ENCODE peak calls at places on chromosome 12, in ten cellular contexts. One of them, this sample, is unnamed.

GRCh38 chr12:86256169-86256568 is at the start of gene MGAT4C:
- DNase-seq in RPMI7951: no peak
- DNase-seq in hepatic stellate cell: no peak
- DNase-seq in right cardiac atrium: no peak
- DNase-seq in amniotic stem cell: no peak
- DNase-seq in kidney tubule cell: no peak
- DNase-seq in T follicular helper cell: no peak
- DNase-seq in left ventricle myocardium superior: no peak
- DNase-seq in NCI-H2029: peak
- DNase-seq in caudate nucleus: no peak
- DNase-seq in this sample: peak

GRCh38 chr12:23611320-23611719 is 338.1 kb downstream of the SOX5 start:
- DNase-seq in amniotic stem cell: no peak
- DNase-seq in hepatic stellate cell: no peak
- DNase-seq in left ventricle myocardium superior: no peak
- DNase-seq in right cardiac atrium: no peak
- DNase-seq in T follicular helper cell: no peak
- DNase-seq in caudate nucleus: no peak
- DNase-seq in kidney tubule cell: no peak
- DNase-seq in RPMI7951: no peak
- DNase-seq in NCI-H2029: no peak
- DNase-seq in this sample: peak

GRCh38 chr12:20089077-20089476 is 279.3 kb upstream of the PDE3A start:
- DNase-seq in caudate nucleus: no peak
- DNase-seq in NCI-H2029: no peak
- DNase-seq in left ventricle myocardium superior: no peak
- DNase-seq in right cardiac atrium: no peak
- DNase-seq in hepatic stellate cell: no peak
- DNase-seq in RPMI7951: no peak
- DNase-seq in T follicular helper cell: no peak
- DNase-seq in amniotic stem cell: no peak
- DNase-seq in kidney tubule cell: no peak
- DNase-seq in this sample: no peak

GRCh38 chr12:102956738-102957338 is 636 bp upstream of the ASCL1 start:
- DNase-seq in left ventricle myocardium superior: no peak
- DNase-seq in hepatic stellate cell: no peak
- DNase-seq in RPMI7951: no peak
- DNase-seq in amniotic stem cell: no peak
- DNase-seq in T follicular helper cell: no peak
- DNase-seq in right cardiac atrium: no peak
- DNase-seq in caudate nucleus: no peak
- DNase-seq in NCI-H2029: peak
- DNase-seq in kidney tubule cell: no peak
- DNase-seq in this sample: no peak

GRCh38 chr12:13103391-13104033 is at the start of gene GSG1:
- DNase-seq in hepatic stellate cell: no peak
- DNase-seq in amniotic stem cell: no peak
- DNase-seq in kidney tubule cell: no peak
- DNase-seq in T follicular helper cell: no peak
- DNase-seq in NCI-H2029: no peak
- DNase-seq in right cardiac atrium: no peak
- DNase-seq in caudate nucleus: no peak
- DNase-seq in left ventricle myocardium superior: no peak
- DNase-seq in RPMI7951: no peak
- DNase-seq in this sample: no peak

GRCh38 chr12:45369065-45369464 is 153.2 kb downstream of the ANO6 start:
- DNase-seq in caudate nucleus: no peak
- DNase-seq in right cardiac atrium: no peak
- DNase-seq in left ventricle myocardium superior: no peak
- DNase-seq in RPMI7951: peak
- DNase-seq in T follicular helper cell: no peak
- DNase-seq in hepatic stellate cell: peak
- DNase-seq in NCI-H2029: no peak
- DNase-seq in kidney tubule cell: peak
- DNase-seq in amniotic stem cell: peak
- DNase-seq in this sample: no peak

GRCh38 chr12:12010277-12011031 is 60.3 kb upstream of the BCL2L14 start:
- DNase-seq in caudate nucleus: peak
- DNase-seq in T follicular helper cell: no peak
- DNase-seq in left ventricle myocardium superior: peak
- DNase-seq in amniotic stem cell: no peak
- DNase-seq in NCI-H2029: peak
- DNase-seq in right cardiac atrium: peak
- DNase-seq in hepatic stellate cell: peak
- DNase-seq in RPMI7951: peak
- DNase-seq in kidney tubule cell: peak
- DNase-seq in this sample: no peak

GRCh38 chr12:41983394-41983793 is 161.3 kb downstream of the GXYLT1 start:
- DNase-seq in T follicular helper cell: no peak
- DNase-seq in NCI-H2029: no peak
- DNase-seq in hepatic stellate cell: no peak
- DNase-seq in RPMI7951: peak
- DNase-seq in caudate nucleus: no peak
- DNase-seq in right cardiac atrium: no peak
- DNase-seq in left ventricle myocardium superior: no peak
- DNase-seq in kidney tubule cell: peak
- DNase-seq in amniotic stem cell: no peak
- DNase-seq in this sample: no peak

GRCh38 chr12:56593909-56594621 is 36.1 kb downstream of the BAZ2A start:
- DNase-seq in caudate nucleus: peak
- DNase-seq in right cardiac atrium: peak
- DNase-seq in kidney tubule cell: peak
- DNase-seq in hepatic stellate cell: peak
- DNase-seq in NCI-H2029: peak
- DNase-seq in left ventricle myocardium superior: peak
- DNase-seq in amniotic stem cell: peak
- DNase-seq in RPMI7951: peak
- DNase-seq in T follicular helper cell: peak
- DNase-seq in this sample: peak

This sample was measured in NCI-H446 treated with DMSO at 0.1 percent for 48 hours.